ENCODE peak calls at places on chromosomes 4 and X, in nine cellular contexts. V, B, D, Q, Z, U, A, N and X are unnamed samples.

GRCh38 chr4:7915875-7916242 is 23.8 kb downstream of the AFAP1 start:
- DNase-seq in V (no peak), B (no peak), D (no peak), Q (no peak), Z (no peak), U (no peak), A (no peak), N (no peak), X (no peak)

GRCh38 chrX:19514791-19515614 is at the start of gene MAP3K15:
- DNase-seq in V (peak), B (peak), D (no peak), Q (no peak), Z (peak), U (no peak), A (peak), N (peak), X (peak)

GRCh38 chr4:142168181-142168580 is 531.8 kb downstream of the IL15 start:
- DNase-seq in V (no peak), B (no peak), D (no peak), Q (no peak), Z (no peak), U (no peak), A (no peak), N (no peak), X (no peak)

GRCh38 chr4:74097631-74098550 is 1.1 kb downstream of the CXCL2 start:
- DNase-seq in V (no peak), B (no peak), D (no peak), Q (no peak), Z (peak), U (no peak), A (peak), N (peak), X (no peak)

GRCh38 chrX:104330966-104331365 is 76.2 kb upstream of the ESX1 start:
- DNase-seq in V (no peak), B (no peak), D (no peak), Q (no peak), Z (peak), U (no peak), A (peak), N (peak), X (peak)

GRCh38 chrX:47568656-47569295 is 7.8 kb downstream of the ARAF start:
- DNase-seq in V (no peak), B (no peak), D (no peak), Q (no peak), Z (peak), U (no peak), A (no peak), N (no peak), X (no peak)

GRCh38 chr4:8831221-8832129 is 40.2 kb downstream of the HMX1 start:
- DNase-seq in V (no peak), B (no peak), D (no peak), Q (no peak), Z (no peak), U (no peak), A (no peak), N (no peak), X (no peak)

GRCh38 chr4:66294626-66295025 is 624.3 kb upstream of the EPHA5 start:
- DNase-seq in V (no peak), B (no peak), D (no peak), Q (no peak), Z (peak), U (no peak), A (no peak), N (no peak), X (no peak)

GRCh38 chr4:337932-338758 is 531 bp downstream of the ZNF141 start:
- DNase-seq in V (no peak), B (peak), D (no peak), Q (no peak), Z (no peak), U (no peak), A (peak), N (peak), X (peak)

GRCh38 chr4:88107406-88108107 is 50.9 kb downstream of the ABCG2 start:
- DNase-seq in V (no peak), B (no peak), D (no peak), Q (no peak), Z (peak), U (no peak), A (no peak), N (peak), X (peak)

GRCh38 chr4:10092481-10093272 is 23.9 kb downstream of the WDR1 start:
- DNase-seq in V (no peak), B (no peak), D (no peak), Q (no peak), Z (no peak), U (no peak), A (peak), N (no peak), X (no peak)

GRCh38 chr4:16916719-16917337 is 18.4 kb upstream of the LDB2 start:
- DNase-seq in V (peak), B (no peak), D (no peak), Q (no peak), Z (peak), U (peak), A (peak), N (peak), X (peak)

GRCh38 chr4:5774416-5775056 is 63.5 kb downstream of the EVC start:
- DNase-seq in V (no peak), B (no peak), D (no peak), Q (no peak), Z (no peak), U (no peak), A (no peak), N (no peak), X (no peak)

GRCh38 chr4:163395758-163396157 is 52.1 kb downstream of the NPY5R start:
- DNase-seq in V (no peak), B (no peak), D (no peak), Q (no peak), Z (no peak), U (no peak), A (no peak), N (peak), X (peak)

GRCh38 chr4:89221175-89221867 is 86.3 kb downstream of the GPRIN3 start:
- DNase-seq in V (peak), B (no peak), D (no peak), Q (no peak), Z (no peak), U (no peak), A (peak), N (no peak), X (peak)

GRCh38 chrX:18149454-18149853 is 71.2 kb downstream of the BEND2 start:
- DNase-seq in V (no peak), B (no peak), D (no peak), Q (peak), Z (peak), U (no peak), A (no peak), N (no peak), X (no peak)

GRCh38 chr4:84971319-84971932 is 4.9 kb upstream of the WDFY3 start:
- DNase-seq in V (peak), B (no peak), D (no peak), Q (peak), Z (peak), U (no peak), A (peak), N (peak), X (peak)